ENCODE peak calls at places on chromosome 2, in five cellular contexts. V is WERI-Rb-1, T is astrocyte, I is brain microvascular endothelial cell, D is left lung. X is an unnamed sample.

GRCh38 chr2:96923810-96924774 is 54.2 kb upstream of the SEMA4C start:
- DNase-seq in D (no peak), I (no peak), T (no peak), V (no peak), X (no peak)

GRCh38 chr2:8146329-8147048 is 535.4 kb upstream of the ID2 start:
- DNase-seq in D (no peak), T (no peak), I (no peak), V (no peak), X (peak; percentile 32)

GRCh38 chr2:150484006-150484405 is 3.5 kb downstream of the RND3 start:
- DNase-seq in T (no peak), D (no peak), I (no peak), V (no peak), X (no peak)

GRCh38 chr2:142914507-142915313 is 37.2 kb downstream of the KYNU start:
- DNase-seq in D (no peak), T (no peak), V (no peak), I (no peak), X (no peak)

GRCh38 chr2:95266781-95267430 is 7.3 kb upstream of the PROM2 start:
- DNase-seq in D (no peak), T (no peak), V (no peak), I (no peak), X (no peak)

GRCh38 chr2:182642328-182642727 is 73.7 kb upstream of the DNAJC10 start:
- DNase-seq in D (peak; percentile 35), I (peak; percentile 60), V (peak; percentile 81), T (peak; percentile 23), X (peak; percentile 29)

GRCh38 chr2:242085941-242086621 is 216.6 kb downstream of the RTP5 start:
- DNase-seq in V (no peak), T (no peak), D (peak; percentile 73), I (no peak), X (peak; percentile 20)

GRCh38 chr2:235116885-235117492 is 165.2 kb downstream of the SH3BP4 start:
- DNase-seq in I (no peak), V (no peak), D (no peak), T (peak; percentile 29), X (no peak)

GRCh38 chr2:20744366-20745335 is 77.7 kb downstream of the GDF7 start:
- DNase-seq in V (no peak), T (no peak), D (no peak), I (no peak), X (no peak)

GRCh38 chr2:6975988-6976387 is 58.8 kb downstream of the RNF144A start:
- DNase-seq in I (peak; percentile 18), T (peak; percentile 55), V (no peak), D (no peak), X (no peak)

GRCh38 chr2:12397861-12398260 is 318.9 kb upstream of the TRIB2 start:
- DNase-seq in V (no peak), I (no peak), D (no peak), T (no peak), X (no peak)

GRCh38 chr2:32136097-32136496 is 29.6 kb upstream of the SLC30A6 start:
- DNase-seq in T (peak; percentile 47), I (no peak), D (no peak), V (no peak), X (no peak)

GRCh38 chr2:137511526-137511925 is 452.7 kb upstream of the HNMT start:
- DNase-seq in I (no peak), V (no peak), D (no peak), T (no peak), X (no peak)

GRCh38 chr2:107062173-107062572 is 176.2 kb upstream of the ST6GAL2 start:
- DNase-seq in I (no peak), D (no peak), T (no peak), V (no peak), X (no peak)

GRCh38 chr2:137383391-137383790 is 580.9 kb upstream of the HNMT start:
- DNase-seq in V (no peak), I (no peak), T (no peak), D (no peak), X (no peak)

GRCh38 chr2:237885931-237886701 is 26.7 kb downstream of the RAMP1 start:
- DNase-seq in V (no peak), T (no peak), I (no peak), D (no peak), X (peak; percentile 33)

GRCh38 chr2:234963785-234964615 is 12.2 kb downstream of the SH3BP4 start:
- DNase-seq in I (no peak), V (no peak), D (peak; percentile 33), T (peak; percentile 96), X (peak; percentile 54)

GRCh38 chr2:95166065-95166763 is 605 bp downstream of the ZNF2 start:
- DNase-seq in I (no peak), D (no peak), T (no peak), V (no peak), X (no peak)

GRCh38 chr2:226477221-226478120 is 322.1 kb downstream of the IRS1 start:
- DNase-seq in V (no peak), I (no peak), T (no peak), D (no peak), X (peak; percentile 26)

GRCh38 chr2:97963880-97964279 is 31.9 kb downstream of the TMEM131 start:
- DNase-seq in V (no peak), D (no peak), I (no peak), T (peak; percentile 19), X (no peak)

GRCh38 chr2:17574406-17575073 is 34.0 kb downstream of the VSNL1 start:
- DNase-seq in T (no peak), D (no peak), I (no peak), V (no peak), X (no peak)

GRCh38 chr2:217103752-217104540 is 244.1 kb upstream of the TNP1 start:
- DNase-seq in T (peak; percentile 88), D (no peak), V (no peak), I (peak; percentile 20), X (no peak)

GRCh38 chr2:36677995-36678605 is 18.4 kb upstream of the VIT start:
- DNase-seq in V (no peak), D (no peak), I (no peak), T (peak; percentile 62), X (no peak)

GRCh38 chr2:237581751-237582746 is 8.5 kb downstream of the RAB17 start:
- DNase-seq in T (peak; percentile 42), D (peak; percentile 58), V (peak; percentile 73), I (peak; percentile 65), X (peak; percentile 54)

GRCh38 chr2:88657131-88657530 is 29.9 kb upstream of the EIF2AK3 start:
- DNase-seq in I (peak; percentile 45), T (peak; percentile 23), D (no peak), V (no peak), X (no peak)

GRCh38 chr2:220783651-220784050 is 788.5 kb downstream of the EPHA4 start:
- DNase-seq in T (peak; percentile 42), V (no peak), D (no peak), I (no peak), X (no peak)

GRCh38 chr2:8514748-8515389 is 167.0 kb upstream of the ID2 start:
- DNase-seq in V (no peak), I (no peak), D (no peak), T (no peak), X (no peak)

GRCh38 chr2:8872821-8873432 is 35.5 kb upstream of the KIDINS220 start:
- DNase-seq in V (no peak), I (peak; percentile 37), T (peak; percentile 54), D (no peak), X (no peak)

GRCh38 chr2:202360646-202361045 is 15.5 kb upstream of the BMPR2 start:
- DNase-seq in V (no peak), I (no peak), D (no peak), T (no peak), X (no peak)

GRCh38 chr2:84830095-84830494 is 50.8 kb downstream of the TRABD2A start:
- DNase-seq in D (peak; percentile 84), I (no peak), V (no peak), T (no peak), X (peak; percentile 23)

GRCh38 chr2:227029706-227030105 is 134.3 kb downstream of the COL4A4 start:
- DNase-seq in V (no peak), D (no peak), T (no peak), I (no peak), X (no peak)

GRCh38 chr2:36069083-36069482 is 286.5 kb upstream of the CRIM1 start:
- DNase-seq in I (no peak), V (no peak), T (no peak), D (no peak), X (no peak)

GRCh38 chr2:176159678-176160250 is 2.7 kb downstream of the HOXD3 start:
- DNase-seq in V (no peak), D (no peak), I (no peak), T (no peak), X (no peak)

GRCh38 chr2:176161817-176162626 is 4.9 kb downstream of the HOXD3 start:
- DNase-seq in D (no peak), I (no peak), T (peak; percentile 88), V (no peak), X (no peak)

GRCh38 chr2:176158855-176159677 is 2.0 kb downstream of the HOXD3 start:
- DNase-seq in V (peak; percentile 76), D (no peak), T (no peak), I (no peak), X (no peak)

GRCh38 chr2:176161041-176161785 is 4.1 kb downstream of the HOXD3 start:
- DNase-seq in I (no peak), T (peak; percentile 62), V (no peak), D (no peak), X (no peak)

GRCh38 chr2:176160251-176161040 is 3.3 kb downstream of the HOXD3 start:
- DNase-seq in D (no peak), I (no peak), V (no peak), T (peak; percentile 76), X (no peak)
- H3K27me3 ChIP-seq in D (peaks cover 100% of the 10 kb centered on the region), I (peaks cover 96% of the 10 kb centered on the region), V (peaks cover 98% of the 10 kb centered on the region), T (peaks cover 90% of the 10 kb centered on the region), X (peaks cover 55% of the 10 kb centered on the region)

GRCh38 chr2:80256396-80257167 is 48.0 kb downstream of the LRRTM1 start:
- DNase-seq in D (no peak), V (peak; percentile 23), I (no peak), T (no peak), X (no peak)

GRCh38 chr2:80258321-80258720 is 46.2 kb downstream of the LRRTM1 start:
- DNase-seq in V (no peak), I (no peak), T (no peak), D (no peak), X (no peak)

GRCh38 chr2:80258793-80259192 is 45.8 kb downstream of the LRRTM1 start:
- DNase-seq in V (no peak), I (no peak), D (no peak), T (no peak), X (no peak)

GRCh38 chr2:80259292-80259691 is 45.3 kb downstream of the LRRTM1 start:
- DNase-seq in I (no peak), V (no peak), T (no peak), D (no peak), X (no peak)
- H3K27me3 ChIP-seq in I (no peaks in the 10 kb centered on the region), V (no peaks in the 10 kb centered on the region), T (no peaks in the 10 kb centered on the region), D (no peaks in the 10 kb centered on the region), X (no peaks in the 10 kb centered on the region)

DNA sequence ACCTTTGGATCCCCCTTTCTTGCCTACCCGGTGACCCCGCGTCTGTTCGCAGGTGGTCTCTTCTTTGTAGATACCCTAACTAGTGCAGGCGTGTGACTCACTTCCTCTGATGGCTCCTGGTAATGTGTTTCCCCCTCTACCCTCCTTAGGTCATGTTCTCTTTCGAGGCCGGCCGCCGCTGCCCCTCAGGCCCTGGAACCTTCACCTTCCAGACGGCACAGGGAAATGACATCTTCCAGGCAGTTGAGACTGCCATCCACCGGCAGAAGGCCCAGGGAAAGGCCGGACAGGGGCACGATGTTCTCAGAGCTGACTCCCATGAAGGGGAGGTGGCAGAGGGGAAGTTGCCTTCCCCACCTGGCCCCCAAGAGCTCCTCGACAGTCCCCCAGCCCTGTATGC is 1.6 kb downstream of the DOK1 start:
- DNase-seq in T (no peak), D (no peak), V (no peak), I (no peak), X (no peak)
- H3K27me3 ChIP-seq in T (no peaks in the 10 kb centered on the region), D (no peaks in the 10 kb centered on the region), V (no peaks in the 10 kb centered on the region), I (no peaks in the 10 kb centered on the region), X (peaks cover 21% of the 10 kb centered on the region)

GRCh38 chr2:100822587-100823248 is 2.8 kb downstream of the NPAS2 start:
- DNase-seq in D (no peak), V (no peak), T (peak; percentile 42), I (no peak), X (peak; percentile 80)
- H3K27me3 ChIP-seq in D (no peaks in the 10 kb centered on the region), V (peaks cover 30% of the 10 kb centered on the region), T (no peaks in the 10 kb centered on the region), I (no peaks in the 10 kb centered on the region), X (no peaks in the 10 kb centered on the region)

X was measured in gastrocnemius medialis.